ENCODE peak calls at places on chromosomes 7 and 10, in four cellular contexts. One of them, this sample, is unnamed. For H3F3A, the result is how much of the 10 kb centered on the place peaks cover.

GRCh38 chr7:128910569-128910945 is at the start of gene KCP:
- DNase-seq in GM23248: no peak
- DNase-seq in MM.1S: no peak
- DNase-seq in GM23338: no peak
- DNase-seq in this sample: no peak

GRCh38 chr10:50470798-50471582 is 152.8 kb downstream of the SGMS1 start:
- DNase-seq in GM23248: peak
- DNase-seq in MM.1S: no peak
- DNase-seq in GM23338: peak
- DNase-seq in this sample: peak

GRCh38 chr7:41297167-41297566 is 405.7 kb downstream of the INHBA start:
- DNase-seq in GM23248: no peak
- DNase-seq in MM.1S: no peak
- DNase-seq in GM23338: peak
- DNase-seq in this sample: no peak

GRCh38 chr7:101891124-101891523 is 73.7 kb downstream of the CUX1 start:
- DNase-seq in GM23248: no peak
- DNase-seq in MM.1S: no peak
- DNase-seq in GM23338: no peak
- DNase-seq in this sample: no peak

GRCh38 chr10:24989867-24990266 is 26.1 kb downstream of the ENKUR start:
- DNase-seq in GM23248: peak
- DNase-seq in MM.1S: no peak
- DNase-seq in GM23338: no peak
- DNase-seq in this sample: no peak

GRCh38 chr10:23557777-23558176 is 118.9 kb downstream of the OTUD1 start:
- DNase-seq in GM23248: peak
- DNase-seq in MM.1S: no peak
- DNase-seq in GM23338: no peak
- DNase-seq in this sample: no peak

GRCh38 chr10:133257489-133258065 is 19.1 kb downstream of the ADAM8 start:
- DNase-seq in GM23248: peak
- DNase-seq in MM.1S: no peak
- DNase-seq in GM23338: peak
- DNase-seq in this sample: no peak

GRCh38 chr10:89235073-89235798 is 16.3 kb downstream of the LIPA start:
- DNase-seq in GM23248: peak
- DNase-seq in MM.1S: no peak
- DNase-seq in GM23338: no peak
- DNase-seq in this sample: no peak

GRCh38 chr7:2363283-2363682 is 8.7 kb downstream of the EIF3B start:
- DNase-seq in GM23248: no peak
- DNase-seq in MM.1S: no peak
- DNase-seq in GM23338: no peak
- DNase-seq in this sample: no peak

GRCh38 chr10:99993994-99994689 is 15.6 kb downstream of the DNMBP start:
- DNase-seq in GM23248: peak
- DNase-seq in MM.1S: no peak
- DNase-seq in GM23338: peak
- DNase-seq in this sample: no peak

GRCh38 chr10:32179836-32180235 is 123.6 kb upstream of the KIF5B start:
- DNase-seq in GM23248: no peak
- DNase-seq in MM.1S: no peak
- DNase-seq in GM23338: no peak
- DNase-seq in this sample: no peak

GRCh38 chr7:26609082-26609481 is 255.3 kb downstream of the SKAP2 start:
- DNase-seq in GM23248: no peak
- DNase-seq in MM.1S: no peak
- DNase-seq in GM23338: no peak
- DNase-seq in this sample: no peak

GRCh38 chr7:18792866-18793595 is 297.5 kb downstream of the HDAC9 start:
- DNase-seq in GM23248: no peak
- DNase-seq in MM.1S: no peak
- DNase-seq in GM23338: no peak
- DNase-seq in this sample: no peak

GRCh38 chr7:126605056-126605455 is 647.7 kb downstream of the GRM8 start:
- DNase-seq in GM23248: no peak
- DNase-seq in MM.1S: no peak
- DNase-seq in GM23338: no peak
- DNase-seq in this sample: no peak

GRCh38 chr10:105950410-105950809 is 1214.1 kb downstream of the SORCS1 start:
- DNase-seq in GM23248: peak
- DNase-seq in MM.1S: peak
- DNase-seq in GM23338: peak
- DNase-seq in this sample: no peak

GRCh38 chr7:151671514-151671913 is 151.8 kb upstream of the RHEB start:
- DNase-seq in GM23248: no peak
- DNase-seq in MM.1S: no peak
- DNase-seq in GM23338: peak
- DNase-seq in this sample: peak

GRCh38 chr10:6227346-6227745 is 24.6 kb downstream of the PFKFB3 start:
- DNase-seq in GM23248: no peak
- DNase-seq in MM.1S: no peak
- DNase-seq in GM23338: no peak
- DNase-seq in this sample: no peak

GRCh38 chr7:87312215-87312865 is 33.1 kb upstream of the CROT start:
- DNase-seq in GM23248: peak
- DNase-seq in MM.1S: peak
- DNase-seq in GM23338: peak
- DNase-seq in this sample: peak

GRCh38 chr10:2836921-2837662 is 230.3 kb upstream of the PFKP start:
- DNase-seq in GM23248: no peak
- DNase-seq in MM.1S: no peak
- DNase-seq in GM23338: no peak
- DNase-seq in this sample: no peak

GRCh38 chr10:113997428-113997827 is 46.2 kb upstream of the ADRB1 start:
- DNase-seq in GM23248: no peak
- DNase-seq in MM.1S: no peak
- DNase-seq in GM23338: no peak
- DNase-seq in this sample: no peak

GRCh38 chr10:86289577-86289868 is 77.1 kb downstream of the GRID1 start:
- DNase-seq in GM23248: no peak
- DNase-seq in MM.1S: no peak
- DNase-seq in GM23338: no peak
- DNase-seq in this sample: no peak

GRCh38 chr7:117993377-117994003 is 120.2 kb upstream of the CTTNBP2 start:
- DNase-seq in GM23248: peak
- DNase-seq in MM.1S: peak
- DNase-seq in GM23338: peak
- DNase-seq in this sample: no peak

GRCh38 chr7:87474533-87475358 is 734 bp downstream of the ABCB4 start:
- DNase-seq in GM23248: peak
- DNase-seq in MM.1S: no peak
- DNase-seq in GM23338: peak
- DNase-seq in this sample: no peak

GRCh38 chr10:132539894-132540293 is 2.3 kb downstream of the INPP5A start:
- DNase-seq in GM23248: peak
- DNase-seq in MM.1S: no peak
- DNase-seq in GM23338: no peak
- DNase-seq in this sample: no peak

DNA sequence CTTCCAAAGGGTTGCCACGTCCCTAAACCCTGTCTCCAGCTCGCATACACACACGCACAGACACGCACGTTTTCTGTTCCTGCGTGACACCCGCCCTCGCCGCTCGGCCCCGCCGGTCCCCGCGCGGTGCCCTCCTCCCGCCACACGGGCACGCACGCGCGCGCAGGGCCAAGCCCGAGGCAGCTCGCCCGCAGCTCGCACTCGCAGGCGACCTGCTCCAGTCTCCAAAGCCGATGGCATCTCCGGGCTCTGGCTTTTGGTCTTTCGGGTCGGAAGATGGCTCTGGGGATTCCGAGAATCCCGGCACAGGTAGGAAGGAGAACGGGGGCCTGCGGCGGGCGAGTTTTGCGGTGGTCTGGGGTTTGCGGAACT is at the start of gene GAD2:
- DNase-seq in GM23248: no peak
- DNase-seq in MM.1S: no peak
- DNase-seq in GM23338: peak
- DNase-seq in this sample: no peak
- TF ChIP-seq EZH2 in GM23248: peak
- TF ChIP-seq EZH2 in MM.1S: no peak
- TF ChIP-seq EZH2 in GM23338: peak
- TF ChIP-seq EZH2 in this sample: no peak

GRCh38 chr7:13829231-13829630 is 160.2 kb downstream of the ETV1 start:
- DNase-seq in GM23248: peak
- DNase-seq in MM.1S: no peak
- DNase-seq in GM23338: no peak
- DNase-seq in this sample: no peak
- H2AFZ ChIP-seq in GM23248: no peak
- H2AFZ ChIP-seq in MM.1S: no peak
- H2AFZ ChIP-seq in GM23338: no peak
- H2AFZ ChIP-seq in this sample: no peak

GRCh38 chr10:26801274-26801673 is 59.5 kb downstream of the ABI1 start:
- DNase-seq in GM23248: no peak
- DNase-seq in MM.1S: no peak
- DNase-seq in GM23338: no peak
- DNase-seq in this sample: no peak
- H3F3A ChIP-seq in GM23248: under half
- H3F3A ChIP-seq in MM.1S: under half
- H3F3A ChIP-seq in GM23338: under half
- H3F3A ChIP-seq in this sample: under half

GRCh38 chr7:154598405-154598804 is 404.5 kb downstream of the PAXIP1 start:
- DNase-seq in GM23248: no peak
- DNase-seq in MM.1S: no peak
- DNase-seq in GM23338: no peak
- DNase-seq in this sample: no peak

DNA sequence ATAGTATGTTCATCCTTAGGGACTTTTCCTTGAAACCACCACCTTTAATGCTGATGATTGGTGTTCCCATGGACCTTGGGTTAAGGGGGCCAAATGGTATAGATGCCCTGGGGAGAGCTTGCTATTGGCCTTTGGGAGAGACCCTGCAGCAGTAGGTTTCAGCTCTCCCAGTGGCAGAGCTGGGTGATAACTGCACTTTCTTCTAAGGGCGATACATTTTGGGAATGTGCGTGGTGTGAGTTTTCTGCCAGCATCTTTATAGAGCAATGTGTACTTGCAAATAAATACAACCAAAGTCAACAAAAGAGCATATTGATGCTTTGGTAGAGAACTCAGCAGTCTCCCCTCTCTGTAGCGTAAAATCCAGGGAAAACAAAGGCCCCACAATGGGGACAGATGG is 404.1 kb downstream of the PAXIP1 start:
- DNase-seq in GM23248: no peak
- DNase-seq in MM.1S: no peak
- DNase-seq in GM23338: no peak
- DNase-seq in this sample: no peak
- TF ChIP-seq EZH2 in GM23248: no peak
- TF ChIP-seq EZH2 in MM.1S: no peak
- TF ChIP-seq EZH2 in GM23338: no peak
- TF ChIP-seq EZH2 in this sample: no peak

GRCh38 chr10:92291610-92291859 is 568 bp downstream of the MARCHF5 start:
- DNase-seq in GM23248: no peak
- DNase-seq in MM.1S: peak
- DNase-seq in GM23338: no peak
- DNase-seq in this sample: no peak

GRCh38 chr10:92290837-92291609 is at the start of the genes CPEB3 and MARCHF5:
- DNase-seq in GM23248: peak
- DNase-seq in MM.1S: peak
- DNase-seq in GM23338: peak
- DNase-seq in this sample: peak

GRCh38 chr10:92290076-92290836 is 622 bp downstream of the CPEB3 start:
- DNase-seq in GM23248: peak
- DNase-seq in MM.1S: peak
- DNase-seq in GM23338: peak
- DNase-seq in this sample: peak

GRCh38 chr10:92291921-92292860 is 1.2 kb downstream of the MARCHF5 start:
- DNase-seq in GM23248: peak
- DNase-seq in MM.1S: peak
- DNase-seq in GM23338: peak
- DNase-seq in this sample: peak
- H2AFZ ChIP-seq in GM23248: peak
- H2AFZ ChIP-seq in MM.1S: no peak
- H2AFZ ChIP-seq in GM23338: no peak
- H2AFZ ChIP-seq in this sample: peak

DNA sequence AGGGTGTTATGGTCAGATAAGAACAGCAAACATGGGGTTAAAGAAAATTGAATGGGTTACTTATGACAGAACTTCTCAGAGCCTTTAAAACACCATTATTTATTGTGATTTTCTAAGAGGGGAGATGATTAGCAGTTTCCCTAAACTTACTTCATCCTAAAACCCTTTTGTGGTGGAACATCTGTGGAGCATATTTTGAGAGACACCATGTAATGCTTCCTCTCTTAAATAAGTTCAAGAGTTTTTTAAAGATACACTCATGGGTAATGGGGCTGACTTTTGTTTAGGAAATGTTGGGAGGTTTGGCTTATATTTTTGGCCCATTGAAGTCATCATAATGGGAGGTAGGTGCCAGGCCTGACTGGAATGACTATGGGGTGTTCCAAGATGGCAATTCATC is 8.4 kb upstream of the PDCD4 start:
- DNase-seq in GM23248: peak
- DNase-seq in MM.1S: no peak
- DNase-seq in GM23338: no peak
- DNase-seq in this sample: no peak
- H3F3A ChIP-seq in GM23248: under half
- H3F3A ChIP-seq in MM.1S: half or more
- H3F3A ChIP-seq in GM23338: under half
- H3F3A ChIP-seq in this sample: under half

GRCh38 chr7:21851445-21852043 is 94.2 kb downstream of the CDCA7L start:
- DNase-seq in GM23248: peak
- DNase-seq in MM.1S: no peak
- DNase-seq in GM23338: no peak
- DNase-seq in this sample: no peak

GRCh38 chr7:21844742-21845141 is 101.0 kb downstream of the CDCA7L start:
- DNase-seq in GM23248: no peak
- DNase-seq in MM.1S: no peak
- DNase-seq in GM23338: no peak
- DNase-seq in this sample: no peak

GRCh38 chr7:21850531-21851285 is 95.0 kb downstream of the CDCA7L start:
- DNase-seq in GM23248: peak
- DNase-seq in MM.1S: no peak
- DNase-seq in GM23338: no peak
- DNase-seq in this sample: no peak
- TF ChIP-seq EZH2 in GM23248: no peak
- TF ChIP-seq EZH2 in MM.1S: no peak
- TF ChIP-seq EZH2 in GM23338: no peak
- TF ChIP-seq EZH2 in this sample: no peak

DNA sequence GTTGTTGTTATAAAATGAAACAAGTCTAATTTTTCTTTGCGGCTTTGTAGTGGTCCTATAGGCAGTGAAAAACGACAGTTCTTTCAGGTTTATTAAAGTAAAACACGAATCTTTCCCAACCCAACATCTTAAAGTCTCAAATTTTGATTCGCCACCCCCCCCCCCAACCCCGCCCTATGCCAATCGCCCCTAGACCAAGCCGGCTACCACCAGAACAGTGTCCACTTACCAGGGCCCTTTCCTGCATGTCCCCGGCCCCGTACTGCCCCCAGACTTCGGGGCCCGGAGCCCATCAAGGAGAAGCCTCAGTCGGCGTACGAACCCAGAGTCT is 335 bp upstream of the CHCHD1 start:
- DNase-seq in GM23248: no peak
- DNase-seq in MM.1S: no peak
- DNase-seq in GM23338: no peak
- DNase-seq in this sample: no peak
- H2AFZ ChIP-seq in GM23248: peak
- H2AFZ ChIP-seq in MM.1S: peak
- H2AFZ ChIP-seq in GM23338: peak
- H2AFZ ChIP-seq in this sample: peak